ENCODE peak calls at places on chromosomes 12 and 14, in eight cellular contexts. One of them, this sample, is unnamed.

GRCh38 chr14:32366256-32366655 is 37.2 kb downstream of the AKAP6 start:
- DNase-seq in cardiac muscle cell: peak
- DNase-seq in body of pancreas: no peak
- DNase-seq in mucosa of descending colon: no peak
- DNase-seq in cardiac fibroblast: peak
- DNase-seq in upper lobe of right lung: no peak
- DNase-seq in IMR-90: no peak
- DNase-seq in testis: no peak
- DNase-seq in this sample: no peak

GRCh38 chr14:54420478-54421116 is 20.6 kb downstream of the CNIH1 start:
- DNase-seq in body of pancreas: peak
- DNase-seq in mucosa of descending colon: peak
- DNase-seq in upper lobe of right lung: no peak
- DNase-seq in cardiac muscle cell: peak
- DNase-seq in IMR-90: peak
- DNase-seq in cardiac fibroblast: peak
- DNase-seq in testis: peak
- DNase-seq in this sample: no peak

GRCh38 chr12:130152386-130152785 is 9.9 kb upstream of the FZD10 start:
- DNase-seq in cardiac fibroblast: no peak
- DNase-seq in testis: no peak
- DNase-seq in body of pancreas: no peak
- DNase-seq in cardiac muscle cell: no peak
- DNase-seq in IMR-90: no peak
- DNase-seq in upper lobe of right lung: peak
- DNase-seq in mucosa of descending colon: no peak
- DNase-seq in this sample: no peak

GRCh38 chr12:129067482-129067881 is 214.2 kb downstream of the GLT1D1 start:
- DNase-seq in cardiac muscle cell: no peak
- DNase-seq in IMR-90: no peak
- DNase-seq in cardiac fibroblast: no peak
- DNase-seq in mucosa of descending colon: peak
- DNase-seq in testis: no peak
- DNase-seq in body of pancreas: no peak
- DNase-seq in upper lobe of right lung: no peak
- DNase-seq in this sample: no peak

GRCh38 chr14:93090826-93091583 is 24.7 kb downstream of the ITPK1 start:
- DNase-seq in IMR-90: no peak
- DNase-seq in cardiac fibroblast: peak
- DNase-seq in body of pancreas: no peak
- DNase-seq in upper lobe of right lung: no peak
- DNase-seq in cardiac muscle cell: peak
- DNase-seq in testis: peak
- DNase-seq in mucosa of descending colon: no peak
- DNase-seq in this sample: no peak

GRCh38 chr12:131261906-131262305 is 308.2 kb downstream of the ADGRD1 start:
- DNase-seq in cardiac fibroblast: no peak
- DNase-seq in mucosa of descending colon: no peak
- DNase-seq in IMR-90: no peak
- DNase-seq in testis: no peak
- DNase-seq in upper lobe of right lung: no peak
- DNase-seq in body of pancreas: no peak
- DNase-seq in cardiac muscle cell: no peak
- DNase-seq in this sample: no peak

GRCh38 chr12:120540445-120540844 is 6.3 kb downstream of the RNF10 start:
- DNase-seq in body of pancreas: no peak
- DNase-seq in testis: no peak
- DNase-seq in mucosa of descending colon: no peak
- DNase-seq in cardiac muscle cell: peak
- DNase-seq in cardiac fibroblast: peak
- DNase-seq in IMR-90: peak
- DNase-seq in upper lobe of right lung: no peak
- DNase-seq in this sample: peak

GRCh38 chr12:10256064-10256463 is 43.4 kb downstream of the GABARAPL1 start:
- DNase-seq in cardiac muscle cell: no peak
- DNase-seq in mucosa of descending colon: no peak
- DNase-seq in upper lobe of right lung: no peak
- DNase-seq in IMR-90: no peak
- DNase-seq in body of pancreas: no peak
- DNase-seq in cardiac fibroblast: no peak
- DNase-seq in testis: no peak
- DNase-seq in this sample: no peak

GRCh38 chr12:87820524-87821194 is 208.5 kb downstream of the C12orf50 start:
- DNase-seq in testis: no peak
- DNase-seq in upper lobe of right lung: no peak
- DNase-seq in IMR-90: peak
- DNase-seq in mucosa of descending colon: no peak
- DNase-seq in body of pancreas: no peak
- DNase-seq in cardiac fibroblast: peak
- DNase-seq in cardiac muscle cell: peak
- DNase-seq in this sample: no peak

GRCh38 chr12:89880695-89881350 is 172.2 kb upstream of the ATP2B1 start:
- DNase-seq in upper lobe of right lung: no peak
- DNase-seq in mucosa of descending colon: peak
- DNase-seq in body of pancreas: no peak
- DNase-seq in IMR-90: no peak
- DNase-seq in cardiac muscle cell: no peak
- DNase-seq in testis: no peak
- DNase-seq in cardiac fibroblast: no peak
- DNase-seq in this sample: no peak

GRCh38 chr14:44405350-44405619 is 101.8 kb downstream of the FSCB start:
- DNase-seq in testis: no peak
- DNase-seq in cardiac muscle cell: no peak
- DNase-seq in IMR-90: no peak
- DNase-seq in upper lobe of right lung: no peak
- DNase-seq in cardiac fibroblast: no peak
- DNase-seq in body of pancreas: no peak
- DNase-seq in mucosa of descending colon: no peak
- DNase-seq in this sample: no peak

GRCh38 chr12:14394317-14395058 is 29.0 kb downstream of the ATF7IP start:
- DNase-seq in cardiac muscle cell: peak
- DNase-seq in IMR-90: peak
- DNase-seq in cardiac fibroblast: peak
- DNase-seq in body of pancreas: peak
- DNase-seq in mucosa of descending colon: peak
- DNase-seq in upper lobe of right lung: no peak
- DNase-seq in testis: no peak
- DNase-seq in this sample: no peak

GRCh38 chr12:115261691-115262398 is 577.9 kb upstream of the TBX3 start:
- DNase-seq in cardiac muscle cell: peak
- DNase-seq in upper lobe of right lung: no peak
- DNase-seq in cardiac fibroblast: peak
- DNase-seq in body of pancreas: no peak
- DNase-seq in IMR-90: peak
- DNase-seq in mucosa of descending colon: peak
- DNase-seq in testis: no peak
- DNase-seq in this sample: no peak

GRCh38 chr12:115257791-115258190 is 573.8 kb upstream of the TBX3 start:
- DNase-seq in body of pancreas: no peak
- DNase-seq in upper lobe of right lung: no peak
- DNase-seq in testis: no peak
- DNase-seq in cardiac fibroblast: peak
- DNase-seq in cardiac muscle cell: peak
- DNase-seq in mucosa of descending colon: peak
- DNase-seq in IMR-90: peak
- DNase-seq in this sample: peak

GRCh38 chr12:115260807-115261161 is 576.8 kb upstream of the TBX3 start:
- DNase-seq in IMR-90: no peak
- DNase-seq in body of pancreas: no peak
- DNase-seq in cardiac fibroblast: no peak
- DNase-seq in mucosa of descending colon: no peak
- DNase-seq in upper lobe of right lung: no peak
- DNase-seq in testis: no peak
- DNase-seq in cardiac muscle cell: no peak
- DNase-seq in this sample: no peak

GRCh38 chr12:115261249-115261648 is 577.3 kb upstream of the TBX3 start:
- DNase-seq in IMR-90: no peak
- DNase-seq in testis: no peak
- DNase-seq in cardiac muscle cell: no peak
- DNase-seq in mucosa of descending colon: peak
- DNase-seq in body of pancreas: no peak
- DNase-seq in cardiac fibroblast: no peak
- DNase-seq in upper lobe of right lung: no peak
- DNase-seq in this sample: no peak

GRCh38 chr12:115259968-115260806 is 576.2 kb upstream of the TBX3 start:
- DNase-seq in body of pancreas: no peak
- DNase-seq in testis: no peak
- DNase-seq in upper lobe of right lung: no peak
- DNase-seq in cardiac fibroblast: no peak
- DNase-seq in IMR-90: no peak
- DNase-seq in cardiac muscle cell: no peak
- DNase-seq in mucosa of descending colon: no peak
- DNase-seq in this sample: no peak
- H3K4me3 ChIP-seq in body of pancreas: no peak
- H3K4me3 ChIP-seq in testis: no peak
- H3K4me3 ChIP-seq in upper lobe of right lung: no peak
- H3K4me3 ChIP-seq in cardiac fibroblast: no peak
- H3K4me3 ChIP-seq in IMR-90: no peak
- H3K4me3 ChIP-seq in cardiac muscle cell: no peak
- H3K4me3 ChIP-seq in mucosa of descending colon: no peak
- H3K4me3 ChIP-seq in this sample: no peak

DNA sequence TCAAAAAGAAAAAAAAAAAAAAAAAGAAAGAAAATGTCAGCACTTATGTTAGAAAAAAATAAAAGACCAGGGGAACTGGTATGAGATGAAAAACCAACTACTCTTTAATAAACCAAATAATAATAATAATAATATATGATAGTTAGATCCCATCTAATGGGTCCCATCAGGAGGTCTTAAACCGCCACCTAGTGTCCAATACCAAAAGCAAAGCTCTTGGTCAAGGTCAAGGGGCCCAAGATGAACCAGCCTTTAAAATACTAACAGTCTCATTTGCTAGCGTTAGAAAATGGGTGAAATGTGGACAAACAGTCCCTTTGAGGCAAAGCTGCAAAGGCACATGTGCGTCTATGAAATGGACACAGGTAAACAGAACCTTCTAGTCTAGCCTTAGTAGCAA is 12.3 kb downstream of the BRAP start:
- DNase-seq in cardiac muscle cell: peak
- DNase-seq in body of pancreas: no peak
- DNase-seq in upper lobe of right lung: no peak
- DNase-seq in mucosa of descending colon: no peak
- DNase-seq in cardiac fibroblast: peak
- DNase-seq in IMR-90: peak
- DNase-seq in testis: no peak
- DNase-seq in this sample: no peak
- TF ChIP-seq CTCF in cardiac muscle cell: peak
- TF ChIP-seq CTCF in body of pancreas: peak
- TF ChIP-seq CTCF in upper lobe of right lung: peak
- TF ChIP-seq CTCF in mucosa of descending colon: no peak
- TF ChIP-seq CTCF in cardiac fibroblast: peak
- TF ChIP-seq CTCF in IMR-90: peak
- TF ChIP-seq CTCF in testis: peak
- TF ChIP-seq CTCF in this sample: peak

GRCh38 chr12:58500399-58500798 is 419.9 kb downstream of the LRIG3 start:
- DNase-seq in cardiac muscle cell: peak
- DNase-seq in mucosa of descending colon: no peak
- DNase-seq in cardiac fibroblast: no peak
- DNase-seq in upper lobe of right lung: no peak
- DNase-seq in IMR-90: peak
- DNase-seq in body of pancreas: no peak
- DNase-seq in testis: no peak
- DNase-seq in this sample: no peak
- H3K4me3 ChIP-seq in cardiac muscle cell: no peak
- H3K4me3 ChIP-seq in mucosa of descending colon: no peak
- H3K4me3 ChIP-seq in cardiac fibroblast: no peak
- H3K4me3 ChIP-seq in upper lobe of right lung: no peak
- H3K4me3 ChIP-seq in IMR-90: no peak
- H3K4me3 ChIP-seq in body of pancreas: no peak
- H3K4me3 ChIP-seq in testis: no peak
- H3K4me3 ChIP-seq in this sample: no peak

GRCh38 chr12:31238764-31239387 is 87.1 kb downstream of the SINHCAF start:
- DNase-seq in cardiac fibroblast: peak
- DNase-seq in IMR-90: peak
- DNase-seq in upper lobe of right lung: no peak
- DNase-seq in body of pancreas: peak
- DNase-seq in cardiac muscle cell: peak
- DNase-seq in testis: peak
- DNase-seq in mucosa of descending colon: peak
- DNase-seq in this sample: no peak
- TF ChIP-seq CTCF in cardiac fibroblast: peak
- TF ChIP-seq CTCF in IMR-90: peak
- TF ChIP-seq CTCF in upper lobe of right lung: peak
- TF ChIP-seq CTCF in body of pancreas: peak
- TF ChIP-seq CTCF in cardiac muscle cell: peak
- TF ChIP-seq CTCF in testis: peak
- TF ChIP-seq CTCF in mucosa of descending colon: peak
- TF ChIP-seq CTCF in this sample: peak

GRCh38 chr14:104117341-104118005 is 20.9 kb upstream of the KIF26A start:
- DNase-seq in cardiac muscle cell: no peak
- DNase-seq in upper lobe of right lung: peak
- DNase-seq in mucosa of descending colon: no peak
- DNase-seq in cardiac fibroblast: no peak
- DNase-seq in IMR-90: no peak
- DNase-seq in testis: no peak
- DNase-seq in body of pancreas: no peak
- DNase-seq in this sample: no peak
- H3K4me3 ChIP-seq in cardiac muscle cell: peak
- H3K4me3 ChIP-seq in upper lobe of right lung: peak
- H3K4me3 ChIP-seq in mucosa of descending colon: no peak
- H3K4me3 ChIP-seq in cardiac fibroblast: no peak
- H3K4me3 ChIP-seq in IMR-90: no peak
- H3K4me3 ChIP-seq in testis: peak
- H3K4me3 ChIP-seq in body of pancreas: no peak
- H3K4me3 ChIP-seq in this sample: no peak

GRCh38 chr12:110613771-110614684 is at the start of gene TCTN1:
- DNase-seq in mucosa of descending colon: peak
- DNase-seq in cardiac fibroblast: peak
- DNase-seq in testis: peak
- DNase-seq in IMR-90: peak
- DNase-seq in body of pancreas: peak
- DNase-seq in cardiac muscle cell: peak
- DNase-seq in upper lobe of right lung: peak
- DNase-seq in this sample: peak
- TF ChIP-seq CTCF in mucosa of descending colon: no peak
- TF ChIP-seq CTCF in cardiac fibroblast: no peak
- TF ChIP-seq CTCF in testis: no peak
- TF ChIP-seq CTCF in IMR-90: no peak
- TF ChIP-seq CTCF in body of pancreas: no peak
- TF ChIP-seq CTCF in cardiac muscle cell: no peak
- TF ChIP-seq CTCF in upper lobe of right lung: no peak
- TF ChIP-seq CTCF in this sample: no peak

DNA sequence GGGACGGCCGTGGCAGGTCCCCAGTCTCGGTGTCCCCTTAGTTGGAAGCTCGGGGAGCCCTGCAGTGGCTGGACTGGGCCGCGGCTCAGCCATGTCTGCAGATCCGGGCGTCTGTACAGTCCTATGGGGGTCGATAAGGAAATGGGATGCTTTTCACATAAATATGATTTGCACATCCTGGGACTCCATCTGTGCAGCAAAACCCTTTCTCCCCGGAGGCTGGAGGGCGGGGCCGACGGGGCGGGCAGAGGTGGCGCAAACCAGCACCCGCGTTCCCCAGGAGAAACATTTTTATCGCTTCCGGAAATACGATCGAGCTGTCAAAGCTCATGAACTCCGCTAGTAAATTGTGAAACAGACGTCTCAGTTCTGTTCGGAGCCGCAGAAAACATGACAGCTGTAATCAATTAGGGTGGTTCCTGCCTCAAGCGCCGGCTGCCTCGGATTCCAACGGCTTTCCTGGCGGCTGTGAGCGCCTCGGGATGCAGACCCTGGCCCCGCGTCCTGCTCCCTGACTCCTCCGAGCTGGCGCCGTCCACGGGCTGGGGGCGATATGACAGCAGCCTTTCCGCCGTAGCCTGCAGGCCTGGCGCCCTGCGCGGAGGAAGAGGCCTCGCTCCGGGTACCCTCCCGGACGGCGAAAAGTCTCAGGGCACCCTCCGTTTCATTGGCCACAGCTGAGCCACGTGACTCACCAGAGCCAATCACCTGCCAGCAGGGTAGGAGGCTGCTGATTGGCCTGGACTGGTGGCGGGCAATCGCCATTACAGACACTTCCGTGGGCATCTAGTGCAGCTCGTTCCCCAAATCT is 23.0 kb downstream of the DIO3 start:
- DNase-seq in cardiac fibroblast: peak
- DNase-seq in mucosa of descending colon: no peak
- DNase-seq in upper lobe of right lung: peak
- DNase-seq in IMR-90: no peak
- DNase-seq in testis: peak
- DNase-seq in cardiac muscle cell: peak
- DNase-seq in body of pancreas: no peak
- DNase-seq in this sample: peak
- H3K4me3 ChIP-seq in cardiac fibroblast: peak
- H3K4me3 ChIP-seq in mucosa of descending colon: no peak
- H3K4me3 ChIP-seq in upper lobe of right lung: no peak
- H3K4me3 ChIP-seq in IMR-90: no peak
- H3K4me3 ChIP-seq in testis: peak
- H3K4me3 ChIP-seq in cardiac muscle cell: no peak
- H3K4me3 ChIP-seq in body of pancreas: no peak
- H3K4me3 ChIP-seq in this sample: peak

This sample was measured in AG09309.